ENCODE peak calls at places on chromosomes 1 and 21, in seven cellular contexts. F is fibroblast of pulmonary artery, O is HFF-Myc, V is heart left ventricle, S is lower leg skin, B is transverse colon, U is stomach. Q is an unnamed sample.

GRCh38 chr1:36211307-36211706 is 12.9 kb upstream of the THRAP3 start:
- DNase-seq in B (no peak), S (no peak), F (no peak), U (no peak), V (no peak), O (no peak), Q (no peak)

GRCh38 chr1:93804412-93804811 is 74.6 kb downstream of the DNTTIP2 start:
- DNase-seq in U (no peak), B (no peak), F (peak; percentile 93), S (no peak), O (peak; percentile 71), V (peak; percentile 47), Q (no peak)

GRCh38 chr21:34834852-34835501 is 166.2 kb downstream of the CLIC6 start:
- DNase-seq in S (no peak), V (no peak), F (no peak), O (no peak), B (no peak), U (no peak), Q (no peak)

GRCh38 chr1:12143631-12144155 is 23.1 kb upstream of the TNFRSF1B start:
- DNase-seq in B (peak; percentile 77), U (peak; percentile 71), F (peak; percentile 97), O (peak; percentile 81), V (peak; percentile 77), S (peak; percentile 96), Q (peak; percentile 72)

GRCh38 chr1:44786138-44786840 is 1.7 kb downstream of the BEST4 start:
- DNase-seq in O (no peak), U (peak; percentile 77), B (peak; percentile 84), S (no peak), V (peak; percentile 64), F (peak; percentile 59), Q (peak; percentile 64)

GRCh38 chr1:184691719-184692324 is 62.8 kb downstream of the EDEM3 start:
- DNase-seq in F (peak; percentile 75), B (no peak), U (no peak), O (peak; percentile 20), V (no peak), S (no peak), Q (no peak)

GRCh38 chr1:20185834-20186782 is at the start of the genes PLA2G2C and UBXN10:
- DNase-seq in S (peak; percentile 88), U (peak; percentile 37), B (peak; percentile 84), V (peak; percentile 53), O (no peak), F (no peak), Q (peak; percentile 44)

GRCh38 chr1:14634497-14634896 is 36.0 kb downstream of the KAZN start:
- DNase-seq in V (no peak), S (peak; percentile 5), O (no peak), U (no peak), B (no peak), F (no peak), Q (no peak)

GRCh38 chr1:15139654-15140350 is 13.7 kb upstream of the TMEM51 start:
- DNase-seq in O (no peak), B (no peak), V (no peak), S (no peak), U (peak; percentile 78), F (no peak), Q (no peak)

GRCh38 chr1:204438628-204439027 is 27.0 kb upstream of the PPP1R15B start:
- DNase-seq in V (no peak), O (peak; percentile 66), U (no peak), F (peak; percentile 95), S (no peak), B (no peak), Q (peak; percentile 88)

GRCh38 chr1:161200992-161201827 is 957 bp upstream of the NDUFS2 start:
- DNase-seq in S (peak; percentile 94), O (peak; percentile 52), U (peak; percentile 49), V (peak; percentile 80), F (peak; percentile 97), B (peak; percentile 41), Q (peak; percentile 84)

GRCh38 chr1:5765997-5766913 is 226.0 kb downstream of the NPHP4 start:
- DNase-seq in O (no peak), V (no peak), B (no peak), F (no peak), S (no peak), U (no peak), Q (no peak)

GRCh38 chr1:234887026-234887910 is 241.4 kb downstream of the TOMM20 start:
- DNase-seq in O (no peak), S (no peak), B (no peak), F (peak; percentile 36), U (no peak), V (peak; percentile 69), Q (peak; percentile 80)

GRCh38 chr1:203001986-203002385 is 5.2 kb upstream of the TMEM183A start:
- DNase-seq in U (no peak), O (no peak), B (no peak), F (no peak), S (no peak), V (no peak), Q (no peak)

GRCh38 chr1:174890024-174890423 is 109.7 kb upstream of the CACYBP start:
- DNase-seq in O (no peak), S (no peak), U (no peak), B (no peak), F (no peak), V (no peak), Q (no peak)

GRCh38 chr1:206470692-206471414 is 577 bp downstream of the IKBKE start:
- DNase-seq in S (no peak), U (peak; percentile 38), V (no peak), O (no peak), B (peak; percentile 51), F (peak; percentile 84), Q (no peak)

GRCh38 chr1:204356997-204357396 is 2.7 kb downstream of the PLEKHA6 start:
- DNase-seq in F (no peak), S (no peak), B (no peak), U (no peak), V (no peak), O (no peak), Q (no peak)

GRCh38 chr1:219517031-219517430 is 95.9 kb downstream of the ZC3H11B start:
- DNase-seq in O (no peak), U (no peak), F (no peak), B (no peak), V (no peak), S (no peak), Q (no peak)

GRCh38 chr1:197356723-197357533 is 88.9 kb downstream of the CRB1 start:
- DNase-seq in V (no peak), F (peak; percentile 78), S (no peak), U (no peak), O (no peak), B (no peak), Q (no peak)

GRCh38 chr1:3903141-3904005 is 3.3 kb upstream of the C1orf174 start:
- DNase-seq in U (peak; percentile 57), B (peak; percentile 40), F (no peak), S (no peak), O (no peak), V (no peak), Q (no peak)

GRCh38 chr1:106435269-106435668 is 621.2 kb upstream of the PRMT6 start:
- DNase-seq in F (no peak), O (no peak), V (no peak), B (no peak), S (no peak), U (no peak), Q (no peak)

GRCh38 chr1:5724847-5725246 is 267.4 kb downstream of the NPHP4 start:
- DNase-seq in B (no peak), O (no peak), V (no peak), F (no peak), U (no peak), S (peak; percentile 59), Q (no peak)

GRCh38 chr1:56814205-56814604 is 5.0 kb downstream of the FYB2 start:
- DNase-seq in S (no peak), U (no peak), F (no peak), B (no peak), O (no peak), V (no peak), Q (no peak)

GRCh38 chr1:17119076-17119743 is at the start of gene PADI2:
- DNase-seq in U (peak; percentile 71), F (peak; percentile 39), B (peak; percentile 90), V (peak; percentile 37), S (peak; percentile 91), O (no peak), Q (peak; percentile 26)

GRCh38 chr1:147504801-147505303 is 36.4 kb upstream of the BCL9 start:
- DNase-seq in U (no peak), S (no peak), F (peak; percentile 24), O (no peak), V (no peak), B (no peak), Q (peak; percentile 66)

DNA sequence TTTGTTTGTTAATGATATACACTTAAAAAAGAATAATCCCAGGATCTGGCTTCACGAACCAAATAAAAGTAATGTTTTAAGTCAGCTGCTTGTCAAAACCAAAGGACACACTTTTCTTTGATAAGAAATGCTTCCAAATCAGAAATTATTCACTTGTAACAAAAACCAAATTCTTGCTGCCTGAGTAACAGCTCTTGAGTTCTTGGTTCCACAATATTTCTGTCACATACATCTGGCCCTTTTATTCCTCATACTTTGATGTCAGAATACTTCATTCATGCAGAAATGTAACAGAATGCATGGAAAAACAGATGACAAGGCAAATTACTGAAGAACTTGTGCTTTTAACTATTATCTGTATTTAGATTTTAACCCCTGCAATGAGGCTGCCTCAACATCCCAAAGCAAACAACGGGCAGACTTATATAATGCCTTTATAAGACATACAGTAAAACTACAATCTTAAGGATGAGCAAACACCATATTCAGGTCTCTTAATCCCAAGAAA is 1.5 kb downstream of the VAMP4 start:
- DNase-seq in F (no peak), O (no peak), V (no peak), S (no peak), U (no peak), B (no peak), Q (no peak)
- H3K4me3 ChIP-seq in F (peak overlapping the region; percentile 82), O (peak overlapping the region; percentile 72), V (peak overlapping the region; percentile 88), S (no peak overlapping the region), U (peak overlapping the region; percentile 86), B (no peak overlapping the region), Q (no peak overlapping the region)

GRCh38 chr1:9234223-9235122 is at the start of gene H6PD:
- DNase-seq in F (peak; percentile 84), B (peak; percentile 90), U (peak; percentile 88), S (peak; percentile 96), V (peak; percentile 88), O (peak; percentile 21), Q (peak; percentile 82)
- TF ChIP-seq CTCF in F (peak; percentile 45), B (peak; percentile 65), U (peak; percentile 43), S (peak; percentile 81), V (peak; percentile 57), O (peak; percentile 54), Q (peak; percentile 80)

GRCh38 chr21:44510508-44511218 is 29.3 kb downstream of the KRTAP10-1 start:
- DNase-seq in F (peak; percentile 39), V (peak; percentile 30), S (no peak), O (no peak), B (peak; percentile 75), U (peak; percentile 77), Q (no peak)
- H3K4me3 ChIP-seq in F (no peak overlapping the region), V (no peak overlapping the region), S (no peak overlapping the region), O (no peak overlapping the region), B (no peak overlapping the region), U (peak overlapping the region; percentile 25), Q (no peak overlapping the region)

DNA sequence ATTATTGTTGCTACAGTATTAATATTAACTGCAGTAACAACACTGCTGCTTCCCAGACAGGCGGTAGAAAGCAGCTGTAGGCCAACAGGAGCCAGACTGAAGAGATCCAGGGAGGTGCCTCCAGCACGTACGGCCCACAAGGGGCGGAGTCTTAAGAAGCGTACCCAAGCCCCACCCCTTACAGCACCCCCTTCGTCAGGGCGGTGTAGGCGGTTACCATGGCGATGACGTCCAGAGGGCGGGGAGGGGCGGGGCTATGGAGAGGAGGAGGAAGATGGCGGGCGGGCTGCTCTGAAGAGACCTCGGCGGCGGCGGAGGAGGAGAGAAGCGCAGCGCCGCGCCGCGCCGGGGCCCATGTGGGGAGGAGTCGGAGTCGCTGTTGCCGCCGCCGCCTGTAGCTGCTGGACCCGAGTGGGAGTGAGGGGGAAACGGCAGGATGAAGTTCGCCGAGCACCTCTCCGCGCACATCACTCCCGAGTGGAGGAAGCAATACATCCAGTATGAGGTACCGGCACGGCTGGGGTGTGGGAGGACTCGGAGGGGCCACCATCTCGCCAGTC is at the start of gene XPR1:
- DNase-seq in S (peak; percentile 99), V (peak; percentile 98), U (peak; percentile 98), F (peak; percentile 99), O (peak; percentile 95), B (peak; percentile 99), Q (peak; percentile 99)
- TF ChIP-seq CTCF in S (no peak), V (peak; percentile 10), U (no peak), F (peak; percentile 45), O (no peak), B (peak; percentile 30), Q (peak; percentile 16)

Q was measured in uterus.